ENCODE peak calls at places on chromosomes 16 and 17, in four cellular contexts. N is lower lobe of right lung, S is heart left ventricle, Z is A673. V is an unnamed sample.

GRCh38 chr17:39527220-39527813 is 66.0 kb downstream of the CDK12 start:
- DNase-seq in N (no peak), S (no peak), Z (peak; percentile 23), V (peak; percentile 12)

GRCh38 chr17:80872999-80873951 is 118.4 kb upstream of the CHMP6 start:
- DNase-seq in N (peak; percentile 44), S (no peak), Z (no peak), V (peak; percentile 47)

GRCh38 chr17:30378191-30378796 is 433 bp upstream of the CPD start:
- DNase-seq in N (peak; percentile 65), S (peak; percentile 71), Z (no peak), V (no peak)

GRCh38 chr17:39737331-39737760 is 392 bp upstream of the GRB7 start:
- DNase-seq in N (no peak), S (no peak), Z (no peak), V (no peak)

GRCh38 chr17:28572294-28573099 is 1.2 kb upstream of the PIGS start:
- DNase-seq in N (no peak), S (no peak), Z (no peak), V (no peak)

GRCh38 chr16:27458196-27458728 is 56.3 kb downstream of the IL21R start:
- DNase-seq in N (no peak), S (no peak), Z (no peak), V (peak; percentile 54)

GRCh38 chr17:3754458-3755334 is 31.0 kb downstream of the HASPIN start:
- DNase-seq in N (peak; percentile 93), S (no peak), Z (no peak), V (peak; percentile 96)

GRCh38 chr17:49551221-49552069 is 24.2 kb upstream of the NXPH3 start:
- DNase-seq in N (no peak), S (no peak), Z (no peak), V (no peak)

GRCh38 chr17:41648411-41649195 is 24.2 kb upstream of the KRT17 start:
- DNase-seq in N (peak; percentile 90), S (peak; percentile 91), Z (peak; percentile 82), V (peak; percentile 76)

GRCh38 chr17:66523378-66524174 is 221.2 kb downstream of the PRKCA start:
- DNase-seq in N (no peak), S (no peak), Z (no peak), V (no peak)
- TF ChIP-seq CTCF in N (no peak), S (no peak), Z (no peak), V (no peak)

DNA sequence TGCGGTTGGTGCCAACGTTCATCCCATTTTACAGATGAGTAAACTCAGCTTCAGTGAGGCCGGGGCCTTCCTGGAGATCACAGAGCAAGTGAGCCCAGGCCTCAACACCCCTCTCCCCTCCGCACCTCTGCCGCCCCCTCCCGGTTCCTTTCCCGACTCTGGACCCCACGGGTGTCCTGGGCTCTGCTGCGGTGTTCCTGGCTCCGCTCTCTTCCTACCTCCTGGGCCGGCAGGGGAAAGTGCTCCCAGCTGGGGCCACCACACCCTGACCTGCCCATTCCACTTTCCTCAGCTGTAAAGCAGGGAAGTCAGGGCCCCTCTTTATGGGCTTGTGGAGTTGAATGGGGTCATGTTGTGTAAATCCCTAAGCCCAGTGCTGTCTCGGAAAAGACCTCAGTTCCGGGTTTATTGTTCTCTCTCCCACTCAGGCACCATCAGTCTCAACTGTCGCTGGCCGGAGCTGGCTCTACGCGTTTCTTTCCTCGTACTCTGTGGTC is 21.9 kb upstream of the ACSF3 start:
- DNase-seq in N (no peak), S (no peak), Z (no peak), V (no peak)
- H3K9me3 ChIP-seq in N (no peaks in the 10 kb centered on the region), S (no peaks in the 10 kb centered on the region), Z (peaks cover 15% of the 10 kb centered on the region), V (peaks cover 16% of the 10 kb centered on the region)

GRCh38 chr17:59367657-59368045 is 36.2 kb downstream of the YPEL2 start:
- DNase-seq in N (no peak), S (no peak), Z (no peak), V (peak; percentile 28)
- H3K27ac ChIP-seq in N (peak overlapping the region; percentile 80), S (peak overlapping the region; percentile 99), Z (no peak overlapping the region), V (no peak overlapping the region)

GRCh38 chr17:44828919-44829557 is 1.0 kb downstream of the GJC1 start:
- DNase-seq in N (no peak), S (no peak), Z (peak; percentile 50), V (peak; percentile 38)

GRCh38 chr17:44831270-44831770 is 1.2 kb upstream of the GJC1 start:
- DNase-seq in N (no peak), S (no peak), Z (no peak), V (no peak)

GRCh38 chr17:44830359-44831269 is 527 bp upstream of the GJC1 start:
- DNase-seq in N (no peak), S (no peak), Z (peak; percentile 52), V (no peak)

GRCh38 chr17:44829558-44830358 is at the start of gene GJC1:
- DNase-seq in N (no peak), S (peak; percentile 77), Z (peak; percentile 40), V (peak; percentile 45)

DNA sequence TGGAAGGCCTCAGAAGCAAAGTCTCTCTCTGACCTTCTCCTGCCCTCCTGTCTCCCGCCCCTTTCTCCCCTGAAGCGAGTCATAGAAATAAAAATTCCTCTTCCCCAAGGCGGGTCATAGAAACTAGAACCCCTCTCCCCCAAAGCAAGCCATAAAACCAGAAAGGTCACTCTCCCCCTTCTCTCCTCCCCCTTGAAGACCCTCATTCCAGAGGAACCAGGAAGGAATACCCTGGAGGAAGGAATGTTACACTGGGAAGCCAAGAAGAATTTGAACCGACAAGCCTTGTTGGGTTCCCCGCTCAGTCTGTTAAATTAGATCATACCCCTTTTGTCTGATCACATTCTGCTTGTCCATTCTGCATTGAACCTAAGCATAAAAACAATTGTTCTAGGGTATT is 2.7 kb upstream of the GJC1 start:
- DNase-seq in N (no peak), S (no peak), Z (no peak), V (no peak)
- TF ChIP-seq CTCF in N (no peak), S (no peak), Z (no peak), V (no peak)

DNA sequence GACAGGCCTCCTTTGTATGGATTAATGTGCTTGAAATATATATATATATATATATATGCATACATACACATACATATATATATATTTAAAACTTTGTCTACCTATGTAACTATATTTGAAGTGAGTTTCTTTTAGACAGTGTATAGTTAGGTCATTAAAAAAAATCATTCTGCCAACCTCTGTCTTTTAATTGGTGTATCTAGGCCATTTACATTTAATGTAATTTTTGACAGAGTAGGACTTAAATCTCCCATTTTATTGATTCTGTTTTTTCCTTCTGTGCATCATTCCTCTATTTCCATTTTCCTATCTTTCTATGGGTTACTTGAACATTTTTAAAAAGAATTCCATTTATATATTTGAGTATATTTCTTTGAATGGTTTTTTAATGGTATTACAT is 125.2 kb downstream of the IRF8 start:
- DNase-seq in N (no peak), S (no peak), Z (no peak), V (no peak)
- H3K9me3 ChIP-seq in N (peaks cover 15% of the 10 kb centered on the region), S (no peaks in the 10 kb centered on the region), Z (peaks cover 24% of the 10 kb centered on the region), V (peaks cover 16% of the 10 kb centered on the region)

GRCh38 chr16:10850478-10850850 is 26.5 kb upstream of the CIITA start:
- DNase-seq in N (no peak), S (no peak), Z (no peak), V (no peak)
- H3K27ac ChIP-seq in N (no peak overlapping the region), S (no peak overlapping the region), Z (no peak overlapping the region), V (peak overlapping the region; percentile 46)

DNA sequence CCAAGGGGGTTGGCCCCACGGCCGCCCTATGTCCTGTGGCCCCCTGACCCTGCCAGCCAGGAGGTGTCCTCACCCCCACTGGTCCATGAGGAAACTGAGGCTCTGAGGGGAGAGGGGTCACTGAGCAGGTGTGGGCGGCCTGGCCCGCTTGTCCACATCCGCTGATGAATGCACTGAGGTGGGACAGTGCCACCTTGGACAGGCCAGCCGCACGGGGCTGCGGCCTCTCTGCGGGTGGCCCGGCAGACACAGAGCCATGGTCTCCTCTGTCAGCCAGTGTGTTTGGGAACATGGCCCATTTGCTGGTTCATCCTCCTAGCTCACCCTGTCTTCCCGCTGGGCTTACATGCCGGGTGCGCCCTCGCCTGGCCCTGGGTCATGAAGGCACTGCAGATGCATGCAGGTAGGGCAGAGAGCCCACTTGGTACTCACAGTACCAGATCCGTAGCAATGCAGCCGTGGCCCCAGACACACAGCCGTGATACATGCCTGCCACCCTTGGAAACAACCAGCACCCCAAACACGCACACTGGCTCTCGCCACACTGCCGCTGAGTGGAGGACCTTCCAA is 93.9 kb downstream of the ENGASE start:
- DNase-seq in N (no peak), S (no peak), Z (no peak), V (no peak)
- TF ChIP-seq CTCF in N (no peak), S (no peak), Z (no peak), V (peak; percentile 18)

GRCh38 chr16:23423496-23424049 is 29.4 kb downstream of the COG7 start:
- DNase-seq in N (peak; percentile 59), S (no peak), Z (peak; percentile 88), V (peak; percentile 97)
- H3K9me3 ChIP-seq in N (no peaks in the 10 kb centered on the region), S (no peaks in the 10 kb centered on the region), Z (no peaks in the 10 kb centered on the region), V (no peaks in the 10 kb centered on the region)

V was measured in mammary epithelial cell.